ENCODE peak calls at places on chromosomes 4 and X, in ten cellular contexts. B is lower lobe of right lung; Y is left cardiac atrium; V is stimulated activated CD4-positive, alpha-beta T cell treated with anti-CD3 and anti-CD28 coated beads, Interleukin-4, amount 100 ng/mL, for 4 hours; T is left lung; P is endothelial cell; G is LoVo; I is substantia nigra; O is H9; Z is T-cell. S is an unnamed sample.

GRCh38 chr4:139301821-139302611 is at the start of gene NDUFC1:
- DNase-seq in B (peak; percentile 67), Y (peak; percentile 59), V (peak; percentile 55), T (peak; percentile 61), P (peak; percentile 46), G (peak; percentile 54), I (peak; percentile 45), O (peak; percentile 61), Z (peak; percentile 55), S (peak; percentile 20)

GRCh38 chrX:105865709-105866108 is 43.4 kb downstream of the NRK start:
- DNase-seq in B (no peak), Y (no peak), V (no peak), T (no peak), P (no peak), G (no peak), I (no peak), O (no peak), Z (no peak), S (no peak)

GRCh38 chr4:56976878-56977320 is 507 bp downstream of the NOA1 start:
- DNase-seq in B (peak; percentile 83), Y (peak; percentile 53), V (peak; percentile 49), T (peak; percentile 68), P (no peak), G (peak; percentile 58), I (no peak), O (peak; percentile 73), Z (peak; percentile 37), S (peak; percentile 52)

GRCh38 chrX:64330284-64330683 is 65.0 kb downstream of the MTMR8 start:
- DNase-seq in B (no peak), Y (no peak), V (no peak), T (no peak), P (no peak), G (no peak), I (no peak), O (no peak), Z (no peak), S (no peak)

GRCh38 chr4:25096553-25097443 is 63.5 kb downstream of the SEPSECS start:
- DNase-seq in B (no peak), Y (no peak), V (no peak), T (no peak), P (no peak), G (no peak), I (no peak), O (no peak), Z (no peak), S (no peak)

GRCh38 chr4:90606781-90607180 is 479.6 kb downstream of the CCSER1 start:
- DNase-seq in B (no peak), Y (no peak), V (no peak), T (no peak), P (no peak), G (no peak), I (no peak), O (no peak), Z (no peak), S (no peak)

GRCh38 chr4:145315828-145316227 is 135.4 kb upstream of the OTUD4 start:
- DNase-seq in B (no peak), Y (no peak), V (no peak), T (no peak), P (no peak), G (no peak), I (no peak), O (no peak), Z (no peak), S (no peak)

GRCh38 chr4:168264903-168265302 is 53.6 kb downstream of the DDX60 start:
- DNase-seq in B (no peak), Y (peak; percentile 26), V (no peak), T (no peak), P (no peak), G (no peak), I (no peak), O (no peak), Z (no peak), S (no peak)

GRCh38 chr4:42761804-42762203 is 104.9 kb upstream of the ATP8A1 start:
- DNase-seq in B (no peak), Y (no peak), V (no peak), T (no peak), P (no peak), G (no peak), I (no peak), O (peak; percentile 27), Z (no peak), S (no peak)

GRCh38 chr4:8021796-8022195 is 82.1 kb upstream of the AFAP1 start:
- DNase-seq in B (no peak), Y (no peak), V (no peak), T (no peak), P (no peak), G (no peak), I (no peak), O (no peak), Z (no peak), S (no peak)

GRCh38 chrX:47232803-47233332 is at the start of gene USP11:
- DNase-seq in B (no peak), Y (peak; percentile 47), V (peak; percentile 25), T (peak; percentile 47), P (no peak), G (peak; percentile 37), I (peak; percentile 57), O (peak; percentile 79), Z (peak; percentile 30), S (peak; percentile 46)

GRCh38 chrX:65690057-65690855 is 22.8 kb downstream of the MSN start:
- DNase-seq in B (no peak), Y (peak; percentile 40), V (no peak), T (no peak), P (no peak), G (no peak), I (no peak), O (no peak), Z (no peak), S (no peak)

GRCh38 chr4:107801766-107802211 is 22.9 kb upstream of the SGMS2 start:
- DNase-seq in B (no peak), Y (no peak), V (no peak), T (peak; percentile 59), P (no peak), G (peak; percentile 75), I (no peak), O (no peak), Z (no peak), S (no peak)